ENCODE peak calls at places on chromosome 5, in nine cellular contexts. I, L, Y, E, R, Q, W, G and D are unnamed samples.

GRCh38 chr5:108079754-108080153 is 302.1 kb downstream of the FBXL17 start:
- DNase-seq in I (no peak), L (no peak), Y (no peak), E (peak), R (no peak), Q (no peak), W (no peak), G (no peak), D (no peak)

GRCh38 chr5:94481059-94481458 is 137.3 kb downstream of the KIAA0825 start:
- DNase-seq in I (peak), L (no peak), Y (no peak), E (no peak), R (peak), Q (no peak), W (no peak), G (no peak), D (no peak)

GRCh38 chr5:93425102-93425501 is 155.9 kb downstream of the NR2F1-AS1 start:
- DNase-seq in I (no peak), L (no peak), Y (no peak), E (no peak), R (no peak), Q (no peak), W (no peak), G (no peak), D (no peak)

GRCh38 chr5:165188555-165189260 is 1683.3 kb downstream of the MAT2B start:
- DNase-seq in I (no peak), L (no peak), Y (no peak), E (no peak), R (no peak), Q (no peak), W (no peak), G (no peak), D (no peak)

GRCh38 chr5:139749242-139749641 is 46.4 kb upstream of the PSD2 start:
- DNase-seq in I (no peak), L (no peak), Y (no peak), E (peak), R (no peak), Q (no peak), W (no peak), G (no peak), D (no peak)

GRCh38 chr5:44546283-44546682 is 157.1 kb upstream of the FGF10 start:
- DNase-seq in I (no peak), L (no peak), Y (no peak), E (peak), R (no peak), Q (no peak), W (peak), G (no peak), D (no peak)

GRCh38 chr5:1514027-1514818 is 9.5 kb downstream of the LPCAT1 start:
- DNase-seq in I (peak), L (no peak), Y (peak), E (no peak), R (no peak), Q (peak), W (no peak), G (peak), D (peak)

GRCh38 chr5:55897206-55897894 is 46.2 kb downstream of the IL31RA start:
- DNase-seq in I (no peak), L (no peak), Y (no peak), E (peak), R (no peak), Q (no peak), W (no peak), G (no peak), D (no peak)

GRCh38 chr5:148729182-148729581 is 74.9 kb upstream of the HTR4 start:
- DNase-seq in I (peak), L (no peak), Y (no peak), E (peak), R (no peak), Q (no peak), W (no peak), G (no peak), D (no peak)

DNA sequence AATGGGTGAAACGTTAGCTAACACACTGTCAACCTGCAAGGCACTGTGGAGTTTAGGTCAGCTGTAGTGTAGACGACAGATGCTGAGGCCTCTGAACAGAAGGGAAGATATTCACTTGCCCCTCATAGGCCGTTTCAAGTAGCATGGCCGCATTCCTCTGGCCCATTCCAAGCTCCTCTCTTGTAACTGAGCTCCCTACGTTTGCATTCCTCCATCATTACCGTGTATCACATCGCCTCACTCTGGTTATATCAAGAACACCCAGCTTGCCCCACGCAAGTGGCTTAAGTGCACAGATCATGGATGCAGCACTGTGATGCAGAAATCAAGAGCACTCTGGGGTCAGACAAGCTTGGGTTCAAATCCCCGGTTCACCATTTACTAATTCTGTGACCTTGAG is 43.3 kb downstream of the PRELID2 start:
- DNase-seq in I (no peak), L (no peak), Y (no peak), E (no peak), R (no peak), Q (no peak), W (no peak), G (no peak), D (no peak)
- TF ChIP-seq CTCF in I (no peak), L (no peak), Y (no peak), E (no peak), R (no peak), Q (no peak), W (no peak), G (no peak), D (no peak)

GRCh38 chr5:58482536-58482935 is 8.7 kb upstream of the GAPT start:
- DNase-seq in I (no peak), L (no peak), Y (no peak), E (no peak), R (no peak), Q (no peak), W (no peak), G (no peak), D (no peak)

GRCh38 chr5:58481066-58481676 is 10.1 kb upstream of the GAPT start:
- DNase-seq in I (no peak), L (no peak), Y (no peak), E (no peak), R (no peak), Q (no peak), W (no peak), G (no peak), D (no peak)

GRCh38 chr5:58481828-58482227 is 9.4 kb upstream of the GAPT start:
- DNase-seq in I (no peak), L (no peak), Y (no peak), E (no peak), R (no peak), Q (no peak), W (no peak), G (no peak), D (no peak)

GRCh38 chr5:58475404-58475803 is 15.5 kb upstream of the PLK2 start:
- DNase-seq in I (no peak), L (no peak), Y (no peak), E (no peak), R (no peak), Q (no peak), W (no peak), G (no peak), D (no peak)

DNA sequence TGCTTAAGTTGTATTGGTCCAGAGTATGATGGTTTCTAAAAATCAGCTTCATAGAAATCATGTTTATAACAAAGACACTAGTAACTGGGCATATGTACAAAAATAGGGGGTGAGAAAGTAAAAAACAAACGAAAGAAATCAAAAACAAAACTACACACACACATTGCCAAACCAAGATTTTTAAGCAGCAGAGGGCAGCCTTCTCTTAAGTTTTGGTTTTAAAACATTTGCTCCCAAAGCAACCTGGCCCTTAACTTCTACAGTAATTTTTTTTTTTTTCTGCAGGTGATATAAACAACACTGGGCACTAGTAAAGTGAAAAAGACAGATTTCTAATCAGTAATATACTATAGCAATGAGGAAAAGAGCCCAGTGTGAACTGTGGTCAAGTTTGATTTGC is 13.5 kb upstream of the GAPT start:
- DNase-seq in I (peak), L (no peak), Y (no peak), E (peak), R (no peak), Q (no peak), W (no peak), G (no peak), D (no peak)
- TF ChIP-seq CTCF in I (peak), L (peak), Y (peak), E (peak), R (no peak), Q (no peak), W (no peak), G (no peak), D (no peak)

GRCh38 chr5:147690595-147690994 is 91.9 kb downstream of the JAKMIP2 start:
- DNase-seq in I (no peak), L (no peak), Y (peak), E (peak), R (no peak), Q (no peak), W (no peak), G (no peak), D (no peak)
- TF ChIP-seq CTCF in I (no peak), L (peak), Y (peak), E (peak), R (no peak), Q (no peak), W (no peak), G (no peak), D (no peak)

GRCh38 chr5:171434874-171435273 is 15.4 kb downstream of the FGF18 start:
- DNase-seq in I (no peak), L (no peak), Y (no peak), E (no peak), R (no peak), Q (no peak), W (no peak), G (no peak), D (no peak)

GRCh38 chr5:171436804-171437285 is 17.4 kb downstream of the FGF18 start:
- DNase-seq in I (no peak), L (no peak), Y (no peak), E (no peak), R (no peak), Q (no peak), W (no peak), G (no peak), D (no peak)

GRCh38 chr5:171438753-171439152 is 19.3 kb downstream of the FGF18 start:
- DNase-seq in I (no peak), L (no peak), Y (no peak), E (no peak), R (no peak), Q (no peak), W (no peak), G (no peak), D (no peak)

GRCh38 chr5:171435908-171436307 is 16.5 kb downstream of the FGF18 start:
- DNase-seq in I (no peak), L (no peak), Y (no peak), E (no peak), R (no peak), Q (no peak), W (no peak), G (no peak), D (no peak)

GRCh38 chr5:171437286-171437821 is 17.9 kb downstream of the FGF18 start:
- DNase-seq in I (peak), L (no peak), Y (peak), E (peak), R (no peak), Q (no peak), W (no peak), G (no peak), D (no peak)
- TF ChIP-seq CTCF in I (peak), L (no peak), Y (peak), E (peak), R (no peak), Q (no peak), W (no peak), G (no peak), D (no peak)

DNA sequence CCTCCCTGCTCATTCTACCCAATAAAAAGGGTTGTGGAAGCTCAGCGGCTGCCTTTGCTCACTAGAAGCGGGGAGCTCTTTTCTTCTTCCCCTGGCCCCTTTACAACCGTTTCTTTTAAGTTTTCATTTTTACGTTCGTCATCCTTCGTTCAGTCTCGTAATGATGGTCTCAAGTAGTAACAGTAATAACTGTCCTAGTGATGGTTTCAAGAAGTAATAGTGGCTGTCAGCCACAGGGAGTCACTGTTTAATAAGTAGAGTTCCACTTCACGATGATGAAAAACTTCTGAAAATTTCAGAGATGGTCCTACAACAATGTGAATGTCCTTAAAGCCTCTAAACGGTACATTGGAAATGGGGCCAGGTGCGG is 6.2 kb downstream of the UGT3A2 start:
- DNase-seq in I (no peak), L (no peak), Y (no peak), E (peak), R (peak), Q (no peak), W (no peak), G (no peak), D (no peak)
- TF ChIP-seq CTCF in I (peak), L (peak), Y (peak), E (peak), R (peak), Q (no peak), W (peak), G (no peak), D (no peak)

DNA sequence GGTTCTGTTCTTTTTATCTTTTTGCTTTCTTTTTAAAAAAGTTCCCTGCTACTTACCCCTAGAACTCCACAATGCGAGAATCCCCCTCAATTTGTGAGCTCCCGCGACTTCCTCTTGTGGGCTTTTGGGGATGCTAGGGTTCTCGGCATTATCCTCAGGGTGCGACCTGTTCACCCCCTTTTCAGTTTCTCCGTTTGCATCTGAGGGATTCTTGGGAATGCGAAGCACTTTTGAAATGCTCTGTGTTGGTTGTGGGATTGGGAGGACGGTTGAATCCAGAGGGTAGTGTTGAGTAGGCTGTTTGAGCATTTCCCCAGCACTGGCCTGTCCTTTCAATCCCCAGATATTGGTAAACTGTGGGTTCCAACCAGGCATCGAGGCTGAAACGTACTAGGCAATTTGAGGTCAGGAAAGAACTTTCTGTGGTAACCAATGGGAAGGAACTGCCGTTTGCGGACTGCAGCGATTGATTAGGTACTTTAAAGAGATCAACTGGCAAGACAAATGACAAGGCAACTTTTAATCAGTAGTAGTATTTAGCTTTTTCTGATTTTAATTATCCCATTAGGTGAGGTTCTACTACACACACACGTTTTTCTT is 415 bp downstream of the XRCC4 start:
- DNase-seq in I (peak), L (no peak), Y (no peak), E (peak), R (peak), Q (no peak), W (no peak), G (no peak), D (no peak)
- TF ChIP-seq CTCF in I (no peak), L (no peak), Y (no peak), E (no peak), R (no peak), Q (no peak), W (no peak), G (no peak), D (no peak)

DNA sequence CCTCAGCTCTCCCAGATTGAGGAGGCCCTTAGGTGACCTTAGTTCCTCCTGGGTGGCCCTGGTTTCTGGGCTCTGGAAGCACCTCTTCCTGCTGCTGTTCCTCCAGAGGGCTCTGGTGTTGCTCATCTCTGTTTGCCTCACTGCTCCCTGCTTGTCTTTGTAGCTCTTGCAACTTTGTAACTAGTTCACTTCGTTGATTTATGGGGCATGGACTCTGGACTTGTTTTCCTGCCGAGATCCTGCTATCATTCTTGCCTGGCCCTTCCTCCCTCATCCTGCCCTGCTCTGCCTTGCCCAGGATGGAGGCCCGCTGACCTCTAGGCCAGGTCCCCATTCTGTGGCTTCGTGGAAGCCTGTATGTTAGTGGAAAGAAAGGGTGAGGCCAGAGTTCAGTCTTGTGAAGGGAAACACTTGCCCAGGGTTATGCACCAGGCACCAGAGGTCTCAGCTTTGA is 169.3 kb downstream of the MACROH2A1 start:
- DNase-seq in I (no peak), L (no peak), Y (no peak), E (no peak), R (no peak), Q (no peak), W (no peak), G (no peak), D (no peak)
- TF ChIP-seq CTCF in I (no peak), L (no peak), Y (no peak), E (no peak), R (no peak), Q (no peak), W (no peak), G (no peak), D (no peak)

GRCh38 chr5:133353741-133354140 is 258.6 kb downstream of the FSTL4 start:
- DNase-seq in I (peak), L (no peak), Y (no peak), E (peak), R (no peak), Q (no peak), W (no peak), G (no peak), D (no peak)
- TF ChIP-seq CTCF in I (peak), L (no peak), Y (peak), E (peak), R (no peak), Q (no peak), W (no peak), G (no peak), D (no peak)

GRCh38 chr5:10202089-10202753 is 47.5 kb downstream of the ATPSCKMT start:
- DNase-seq in I (no peak), L (no peak), Y (peak), E (no peak), R (no peak), Q (no peak), W (no peak), G (no peak), D (no peak)

GRCh38 chr5:10199700-10200099 is 50.0 kb downstream of the ATPSCKMT start:
- DNase-seq in I (no peak), L (no peak), Y (no peak), E (no peak), R (no peak), Q (no peak), W (no peak), G (no peak), D (no peak)

GRCh38 chr5:10198021-10198420 is 51.7 kb downstream of the ATPSCKMT start:
- DNase-seq in I (no peak), L (no peak), Y (no peak), E (no peak), R (no peak), Q (no peak), W (no peak), G (no peak), D (no peak)

GRCh38 chr5:10201223-10201868 is 48.3 kb downstream of the ATPSCKMT start:
- DNase-seq in I (peak), L (no peak), Y (peak), E (peak), R (no peak), Q (no peak), W (no peak), G (no peak), D (no peak)
- TF ChIP-seq CTCF in I (peak), L (peak), Y (peak), E (peak), R (no peak), Q (no peak), W (peak), G (no peak), D (peak)

GRCh38 chr5:105882956-105883481 is 1787.7 kb downstream of the EFNA5 start:
- DNase-seq in I (no peak), L (peak), Y (no peak), E (no peak), R (no peak), Q (no peak), W (no peak), G (no peak), D (no peak)

GRCh38 chr5:105872569-105873270 is 1798.0 kb downstream of the EFNA5 start:
- DNase-seq in I (no peak), L (no peak), Y (no peak), E (no peak), R (no peak), Q (no peak), W (no peak), G (no peak), D (no peak)

GRCh38 chr5:105878402-105878801 is 1792.3 kb downstream of the EFNA5 start:
- DNase-seq in I (no peak), L (no peak), Y (no peak), E (no peak), R (no peak), Q (no peak), W (no peak), G (no peak), D (no peak)

DNA sequence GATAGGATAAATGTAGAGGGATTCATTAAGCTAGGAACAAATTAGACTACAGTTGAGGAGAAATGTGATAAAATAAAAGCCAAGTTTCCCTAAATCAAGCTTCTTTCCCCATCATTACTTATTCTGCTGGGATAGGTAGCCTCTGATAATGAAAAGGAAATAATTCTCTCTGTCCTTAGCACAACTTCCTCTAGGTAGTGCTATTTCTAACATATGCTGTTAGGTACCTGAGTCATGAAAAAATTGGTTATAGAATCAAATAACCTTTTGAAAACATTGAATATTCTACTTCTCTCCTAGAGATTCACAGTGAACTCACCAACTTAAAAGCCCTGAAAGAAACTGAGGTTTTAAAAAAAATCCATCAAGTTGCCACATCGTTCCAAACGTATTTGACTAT is 1793.1 kb downstream of the EFNA5 start:
- DNase-seq in I (no peak), L (no peak), Y (no peak), E (peak), R (no peak), Q (no peak), W (no peak), G (no peak), D (no peak)
- TF ChIP-seq CTCF in I (peak), L (no peak), Y (no peak), E (no peak), R (no peak), Q (no peak), W (no peak), G (no peak), D (no peak)